ENCODE peak calls at places on chromosomes 6 and 20, in ten cellular contexts. O is HTR-8/SVneo; H is activated T-cell treated with anti-CD3 and anti-CD28 coated beads for 24 hours; L is stimulated activated CD4-positive, alpha-beta T cell treated with anti-CD3 and anti-CD28 coated beads, TNF-alpha, amount 100 ng/mL, for 24 hours; X is smooth muscle cell of the brain vasculature; P is ureter; T is tibial nerve; C is activated CD8-positive, alpha-beta memory T cell treated with anti-CD3 and anti-CD28 coated beads, Interleukin-2, amount 50 U/mL, for 4 hours; N is GM12892; R is GM10248. J is an unnamed sample.

GRCh38 chr6:71387179-71387578 is 98.6 kb downstream of the OGFRL1 start:
- DNase-seq in O (no peak), H (no peak), L (no peak), X (no peak), P (no peak), T (no peak), C (no peak), N (no peak), R (no peak), J (no peak)

GRCh38 chr6:152503541-152503940 is 133.6 kb downstream of the SYNE1 start:
- DNase-seq in O (no peak), H (no peak), L (no peak), X (no peak), P (no peak), T (no peak), C (no peak), N (no peak), R (no peak), J (no peak)

GRCh38 chr6:13334953-13335352 is 6.6 kb upstream of the TBC1D7 start:
- DNase-seq in O (no peak), H (no peak), L (no peak), X (no peak), P (no peak), T (no peak), C (no peak), N (no peak), R (no peak), J (peak; percentile 77)

GRCh38 chr20:20466341-20466879 is 98.5 kb downstream of the INSM1 start:
- DNase-seq in O (no peak), H (no peak), L (no peak), X (no peak), P (no peak), T (no peak), C (no peak), N (no peak), R (peak; percentile 41), J (no peak)

GRCh38 chr20:63475209-63475608 is 2.8 kb upstream of the KCNQ2 start:
- DNase-seq in O (peak; percentile 67), H (no peak), L (no peak), X (no peak), P (no peak), T (no peak), C (no peak), N (no peak), R (no peak), J (no peak)

GRCh38 chr6:13872681-13873080 is 52.1 kb upstream of the RNF182 start:
- DNase-seq in O (no peak), H (no peak), L (no peak), X (no peak), P (no peak), T (no peak), C (no peak), N (no peak), R (no peak), J (no peak)

GRCh38 chr6:52725133-52725529 is 38.1 kb downstream of the GSTA2 start:
- DNase-seq in O (no peak), H (no peak), L (no peak), X (no peak), P (no peak), T (no peak), C (no peak), N (no peak), R (no peak), J (no peak)

GRCh38 chr6:152636675-152637421 is at the start of gene SYNE1:
- DNase-seq in O (peak; percentile 15), H (no peak), L (no peak), X (no peak), P (peak; percentile 55), T (no peak), C (peak; percentile 16), N (peak; percentile 29), R (peak; percentile 18), J (no peak)

GRCh38 chr6:156953478-156954146 is 176.4 kb downstream of the ARID1B start:
- DNase-seq in O (peak; percentile 87), H (no peak), L (no peak), X (peak; percentile 92), P (no peak), T (no peak), C (peak; percentile 29), N (no peak), R (peak; percentile 41), J (peak; percentile 60)

GRCh38 chr20:8589956-8590355 is 457.9 kb downstream of the PLCB1 start:
- DNase-seq in O (no peak), H (no peak), L (no peak), X (no peak), P (no peak), T (no peak), C (no peak), N (no peak), R (no peak), J (peak; percentile 86)

GRCh38 chr20:19893356-19893755 is 123.8 kb upstream of the NAA20 start:
- DNase-seq in O (no peak), H (no peak), L (no peak), X (no peak), P (no peak), T (no peak), C (no peak), N (no peak), R (no peak), J (no peak)

GRCh38 chr6:166498228-166498627 is 88.2 kb downstream of the RAMACL start:
- DNase-seq in O (no peak), H (no peak), L (no peak), X (no peak), P (no peak), T (no peak), C (no peak), N (no peak), R (no peak), J (no peak)

GRCh38 chr6:124495316-124496176 is 466.7 kb upstream of the RNF217 start:
- DNase-seq in O (no peak), H (no peak), L (no peak), X (no peak), P (no peak), T (no peak), C (no peak), N (no peak), R (no peak), J (no peak)

GRCh38 chr6:162403031-162403430 is 324.5 kb downstream of the PRKN start:
- DNase-seq in O (no peak), H (no peak), L (no peak), X (no peak), P (no peak), T (no peak), C (no peak), N (no peak), R (no peak), J (no peak)

GRCh38 chr20:42701948-42702347 is 487.8 kb downstream of the PTPRT start:
- DNase-seq in O (no peak), H (no peak), L (no peak), X (no peak), P (no peak), T (no peak), C (no peak), N (no peak), R (no peak), J (no peak)

GRCh38 chr6:6730831-6731230 is 142.3 kb downstream of the LY86 start:
- DNase-seq in O (no peak), H (no peak), L (no peak), X (no peak), P (no peak), T (no peak), C (no peak), N (no peak), R (no peak), J (peak; percentile 20)

GRCh38 chr6:75968143-75968542 is 104.3 kb downstream of the IMPG1 start:
- DNase-seq in O (no peak), H (no peak), L (no peak), X (no peak), P (no peak), T (no peak), C (no peak), N (no peak), R (no peak), J (no peak)

GRCh38 chr6:9532621-9533557 is 882.0 kb downstream of the TFAP2A start:
- DNase-seq in O (no peak), H (no peak), L (no peak), X (no peak), P (no peak), T (no peak), C (no peak), N (no peak), R (no peak), J (no peak)

GRCh38 chr6:157985378-157986155 is 3.9 kb downstream of the SYNJ2 start:
- DNase-seq in O (no peak), H (no peak), L (no peak), X (no peak), P (no peak), T (no peak), C (no peak), N (no peak), R (no peak), J (no peak)

GRCh38 chr20:37640600-37641561 is 52.9 kb upstream of the CTNNBL1 start:
- DNase-seq in O (no peak), H (no peak), L (no peak), X (no peak), P (no peak), T (no peak), C (no peak), N (no peak), R (no peak), J (no peak)

GRCh38 chr20:58706975-58707681 is 14.5 kb downstream of the NPEPL1 start:
- DNase-seq in O (no peak), H (no peak), L (no peak), X (no peak), P (peak; percentile 34), T (no peak), C (no peak), N (no peak), R (no peak), J (no peak)

GRCh38 chr20:62558779-62559178 is 83.0 kb upstream of the GATA5 start:
- DNase-seq in O (no peak), H (no peak), L (no peak), X (no peak), P (no peak), T (no peak), C (no peak), N (no peak), R (no peak), J (no peak)

GRCh38 chr20:46970937-46971630 is 76.4 kb downstream of the EYA2 start:
- DNase-seq in O (peak; percentile 93), H (no peak), L (no peak), X (no peak), P (no peak), T (no peak), C (no peak), N (no peak), R (no peak), J (no peak)

GRCh38 chr6:73528897-73529296 is 8.1 kb upstream of the EEF1A1 start:
- DNase-seq in O (no peak), H (no peak), L (no peak), X (no peak), P (peak; percentile 5), T (no peak), C (no peak), N (no peak), R (no peak), J (no peak)